ENCODE peak calls at places on chromosomes 7 and 10, in ten cellular contexts. P is cardiac muscle cell, Y is mucosa of descending colon, X is MM.1S, F is fibroblast of lung, K is PC-3, S is mammary epithelial cell, E is ovary, T is sigmoid colon, V is adipocyte. O is an unnamed sample. For H3K36me3, the result is how much of the 10 kb centered on the place peaks cover.

GRCh38 chr10:69413221-69413865 is 3.4 kb downstream of the TACR2 start:
- DNase-seq in E (peak), K (peak), P (peak), X (no peak), V (peak), Y (no peak), F (peak), T (peak), S (no peak), O (peak)

GRCh38 chr10:60335708-60336107 is 54.0 kb downstream of the ANK3 start:
- DNase-seq in P (no peak), F (no peak), Y (no peak), X (no peak), K (peak), E (no peak), S (no peak), T (no peak), V (no peak), O (no peak)

GRCh38 chr10:14039968-14040668 is 290.6 kb downstream of the FRMD4A start:
- DNase-seq in V (peak), F (peak), X (no peak), P (peak), K (no peak), Y (no peak), E (no peak), S (no peak), T (no peak), O (no peak)

GRCh38 chr10:65213170-65213569 is 1692.0 kb downstream of the REEP3 start:
- DNase-seq in X (peak), T (no peak), K (no peak), F (no peak), Y (no peak), S (no peak), V (no peak), P (no peak), E (no peak), O (no peak)

GRCh38 chr7:145212050-145212449 is 376.2 kb upstream of the TPK1 start:
- DNase-seq in P (no peak), X (no peak), E (no peak), K (no peak), V (no peak), T (no peak), S (no peak), F (peak), Y (no peak), O (peak)

GRCh38 chr10:58638406-58638805 is 125.7 kb downstream of the BICC1 start:
- DNase-seq in Y (no peak), K (no peak), S (no peak), E (no peak), X (no peak), P (peak), V (peak), F (no peak), T (no peak), O (no peak)

GRCh38 chr7:4774804-4775280 is 581 bp upstream of the AP5Z1 start:
- DNase-seq in X (no peak), T (no peak), S (peak), F (peak), V (peak), K (peak), P (peak), Y (peak), E (peak), O (peak)

GRCh38 chr10:6382081-6382480 is 179.3 kb downstream of the PFKFB3 start:
- DNase-seq in S (no peak), V (peak), T (peak), F (peak), X (peak), P (peak), Y (no peak), K (no peak), E (no peak), O (peak)

GRCh38 chr10:84783386-84783785 is 455.0 kb downstream of the CCSER2 start:
- DNase-seq in X (peak), V (peak), K (peak), P (peak), Y (no peak), S (peak), T (no peak), F (no peak), E (no peak), O (no peak)

GRCh38 chr10:49749144-49749543 is 13.0 kb downstream of the OGDHL start:
- DNase-seq in P (no peak), E (no peak), K (no peak), S (no peak), X (no peak), F (no peak), V (no peak), Y (no peak), T (no peak), O (no peak)

GRCh38 chr7:26857534-26858228 is 6.7 kb downstream of the SKAP2 start:
- DNase-seq in T (peak), K (no peak), F (peak), P (no peak), S (peak), Y (peak), E (peak), X (no peak), V (peak), O (peak)

GRCh38 chr7:158725506-158725800 is 20.8 kb upstream of the NCAPG2 start:
- DNase-seq in F (no peak), S (no peak), Y (no peak), K (no peak), V (no peak), T (no peak), P (no peak), E (no peak), X (no peak), O (no peak)

GRCh38 chr10:70843333-70843732 is 27.6 kb downstream of the SGPL1 start:
- DNase-seq in E (no peak), S (no peak), Y (no peak), F (no peak), T (no peak), X (no peak), V (no peak), K (no peak), P (no peak), O (no peak)

GRCh38 chr7:44973610-44974401 is 5.0 kb downstream of the MYO1G start:
- DNase-seq in X (peak), E (no peak), Y (peak), S (no peak), F (no peak), K (no peak), T (no peak), P (peak), V (peak), O (no peak)

DNA sequence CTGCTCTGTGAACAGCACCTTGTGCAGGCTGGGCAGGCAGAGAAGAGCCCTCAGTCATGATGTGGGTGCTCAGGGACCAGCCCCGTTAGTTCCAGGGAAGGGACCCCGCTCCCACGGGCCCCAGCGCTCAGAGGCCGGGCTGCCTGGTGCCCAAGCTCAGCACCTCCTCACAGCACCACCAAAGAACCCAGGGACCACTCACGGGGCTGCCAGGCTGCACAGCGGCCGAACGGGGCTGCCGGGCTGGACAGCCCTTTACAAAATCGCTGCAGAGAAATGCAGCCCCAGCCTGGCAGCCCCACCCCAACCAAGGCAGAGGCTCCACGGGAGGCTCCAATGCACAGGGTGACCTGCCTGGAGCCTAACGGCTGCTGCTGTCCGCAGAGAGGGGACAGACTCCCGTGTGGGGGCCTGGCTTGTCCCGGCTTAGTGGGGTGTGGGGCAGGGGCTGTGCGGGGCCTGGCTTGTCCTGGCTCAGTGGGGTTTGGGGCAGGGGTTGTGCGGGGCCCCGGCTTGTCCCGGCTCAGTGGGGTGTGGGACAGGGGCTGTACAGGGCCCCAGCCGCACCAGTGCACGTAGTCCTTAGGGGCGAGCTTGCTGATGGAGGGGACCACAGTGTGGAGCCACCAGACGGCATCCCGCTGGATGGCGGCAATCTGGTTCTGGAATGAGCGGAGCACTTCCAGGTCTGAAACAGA is 9.2 kb downstream of the INTS1 start:
- DNase-seq in S (no peak), P (no peak), Y (no peak), E (no peak), F (no peak), V (no peak), X (no peak), T (no peak), K (no peak), O (no peak)
- H3K36me3 ChIP-seq in S (under half), P (under half), Y (under half), E (under half), F (under half), V (half or more), X (under half), T (under half), K (under half), O (under half)

DNA sequence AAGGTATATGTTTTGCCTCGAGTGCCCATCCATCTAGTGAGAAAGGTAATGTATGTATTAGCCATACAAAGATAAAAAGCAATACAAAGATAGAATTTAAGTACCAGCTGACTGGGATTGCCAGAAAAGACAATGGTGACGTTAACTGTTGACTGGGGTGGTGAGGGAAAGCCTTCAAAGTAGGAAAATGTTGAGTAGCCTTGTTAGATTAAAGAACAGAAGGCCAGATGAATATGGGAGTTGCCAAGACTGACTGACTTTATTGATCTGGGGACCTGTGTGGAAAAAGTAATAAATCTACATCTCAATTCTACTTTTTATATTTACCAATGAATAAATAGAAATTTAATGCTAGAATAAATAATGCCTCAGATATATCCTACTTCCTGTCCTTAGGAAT is 97.7 kb downstream of the TFEC start:
- DNase-seq in Y (no peak), P (no peak), V (no peak), F (no peak), E (no peak), K (no peak), S (no peak), X (no peak), T (no peak), O (no peak)
- H3K36me3 ChIP-seq in Y (under half), P (under half), V (under half), F (under half), E (under half), K (under half), S (under half), X (under half), T (under half), O (under half)

GRCh38 chr7:116277070-116277469 is 66.7 kb downstream of the TES start:
- DNase-seq in E (no peak), P (no peak), F (no peak), S (no peak), T (no peak), V (no peak), X (peak), K (no peak), Y (no peak), O (no peak)

GRCh38 chr7:116273918-116274301 is 63.6 kb downstream of the TES start:
- DNase-seq in P (no peak), V (no peak), E (no peak), S (no peak), X (no peak), T (no peak), F (no peak), Y (no peak), K (no peak), O (no peak)

GRCh38 chr7:116271980-116272886 is 61.9 kb downstream of the TES start:
- DNase-seq in E (peak), K (peak), X (no peak), S (peak), Y (no peak), F (peak), P (peak), T (peak), V (peak), O (peak)

GRCh38 chr7:116271161-116271979 is 61.0 kb downstream of the TES start:
- DNase-seq in Y (no peak), V (peak), K (no peak), E (no peak), S (no peak), P (peak), X (no peak), T (no peak), F (peak), O (peak)

DNA sequence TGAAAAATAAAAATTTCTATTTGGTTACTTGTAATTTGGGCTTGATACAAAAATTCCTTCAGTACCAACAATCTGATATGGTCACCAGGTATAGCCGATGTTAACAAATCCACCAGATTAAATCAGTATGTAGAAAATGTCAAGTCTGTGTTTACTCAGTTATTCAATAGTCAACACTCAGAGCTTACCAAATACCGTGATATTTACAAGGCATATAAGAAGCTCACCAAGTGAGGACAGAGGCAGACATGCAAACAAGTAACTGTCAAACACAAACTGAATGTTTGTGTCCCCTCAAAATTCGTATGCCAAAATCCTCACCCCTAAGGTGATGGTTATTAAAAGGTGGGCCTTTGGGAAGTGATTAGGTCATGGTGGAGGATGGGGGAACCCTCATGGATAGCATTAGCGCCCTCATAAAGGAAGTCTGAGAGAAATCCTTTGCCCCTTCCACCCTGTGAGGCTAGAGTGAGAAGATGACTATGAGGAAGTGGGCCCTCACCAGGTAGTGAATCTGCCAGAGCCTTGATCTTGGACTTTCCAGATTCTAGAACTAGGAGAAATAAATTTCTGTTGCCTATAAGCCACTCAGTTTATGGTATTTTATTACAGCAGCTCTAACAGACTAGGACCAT is 63.1 kb downstream of the TES start:
- DNase-seq in K (peak), F (no peak), S (no peak), E (no peak), X (no peak), P (no peak), T (no peak), Y (no peak), V (no peak), O (no peak)
- H3K36me3 ChIP-seq in K (under half), F (under half), S (under half), E (under half), X (under half), P (under half), T (under half), Y (under half), V (under half), O (under half)

DNA sequence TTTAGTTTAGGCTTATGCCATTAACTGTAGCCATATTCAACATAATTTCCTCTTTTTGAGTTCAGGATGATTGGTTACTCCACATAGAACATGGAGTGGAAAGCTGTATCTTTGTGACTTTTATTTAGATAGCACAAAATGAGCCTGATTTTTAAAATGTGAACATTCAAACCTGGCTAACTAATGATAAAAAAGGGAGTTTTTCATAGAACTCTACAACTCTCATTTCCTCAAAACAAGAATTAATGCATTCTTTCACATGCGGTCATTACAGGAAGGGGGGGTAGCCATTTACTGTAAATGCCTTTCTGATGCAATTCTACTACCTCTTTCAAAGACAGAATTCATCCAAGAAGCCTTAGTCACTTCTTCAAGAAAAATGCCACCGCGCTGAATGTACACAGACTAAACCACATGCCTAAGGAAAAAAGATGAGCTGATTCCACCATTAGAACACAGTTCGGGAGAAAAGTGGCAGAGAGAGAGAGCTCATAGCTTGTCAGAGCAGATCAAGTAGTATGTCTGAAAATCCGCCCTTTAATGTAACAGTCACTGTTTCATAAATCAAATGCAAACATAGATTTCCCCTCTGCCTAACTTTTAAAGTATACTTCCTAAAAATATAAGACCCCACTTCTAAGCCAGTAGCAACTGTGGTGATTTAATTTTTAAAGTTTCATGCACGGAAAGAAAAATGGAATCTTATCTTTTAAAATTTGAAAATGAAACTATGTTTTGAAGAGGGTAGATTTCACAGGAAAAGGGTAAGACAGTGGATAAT is 226.4 kb upstream of the KLF14 start:
- DNase-seq in K (peak), Y (no peak), T (no peak), X (peak), S (peak), V (peak), F (peak), E (no peak), P (peak), O (peak)
- H3K36me3 ChIP-seq in K (under half), Y (under half), T (under half), X (under half), S (under half), V (half or more), F (under half), E (under half), P (under half), O (under half)

DNA sequence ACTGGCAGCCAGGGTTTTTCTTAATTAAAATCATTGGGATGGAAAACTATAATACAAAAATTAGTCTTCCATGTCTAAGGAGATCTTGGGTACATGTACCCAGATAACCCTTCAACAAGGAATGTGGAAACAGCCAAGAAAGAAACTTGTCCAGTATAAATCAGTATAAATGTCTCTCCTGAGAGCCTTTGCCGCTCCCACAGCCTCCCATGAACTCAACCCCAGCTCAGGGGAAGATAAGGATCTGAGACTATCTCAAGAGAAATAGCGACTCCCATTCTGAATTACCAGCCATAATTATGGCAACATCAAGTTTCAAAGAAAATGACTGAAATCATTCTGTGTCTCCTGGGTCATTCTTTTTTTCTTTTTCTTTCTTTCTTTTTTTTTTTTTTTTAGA is 32.6 kb upstream of the AFAP1L2 start:
- DNase-seq in Y (no peak), E (no peak), F (no peak), V (no peak), T (no peak), X (no peak), K (no peak), P (no peak), S (no peak), O (no peak)
- H3K36me3 ChIP-seq in Y (under half), E (under half), F (under half), V (half or more), T (under half), X (under half), K (under half), P (half or more), S (under half), O (half or more)

DNA sequence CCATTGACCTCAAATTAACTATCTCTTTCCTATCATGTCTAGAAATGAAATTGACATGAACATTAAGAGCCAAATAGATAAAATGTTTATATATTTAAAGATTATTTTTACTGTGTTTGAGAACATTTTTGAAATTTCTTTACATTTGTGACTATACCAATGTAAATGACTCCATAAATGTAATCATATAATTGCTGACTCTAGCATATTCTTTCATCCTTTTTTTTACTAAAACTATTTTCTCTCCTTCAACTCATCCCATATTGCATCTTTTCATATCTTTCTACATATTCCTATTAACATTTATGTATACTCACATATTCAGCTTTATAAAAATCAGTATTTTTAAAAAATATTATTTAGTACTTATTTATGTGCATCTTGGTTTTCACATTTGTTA is 16.9 kb downstream of the TMEM106B start:
- DNase-seq in X (no peak), E (no peak), P (no peak), S (no peak), T (no peak), F (no peak), V (no peak), K (no peak), Y (no peak), O (no peak)
- H3K36me3 ChIP-seq in X (under half), E (under half), P (under half), S (under half), T (under half), F (under half), V (half or more), K (under half), Y (under half), O (under half)

DNA sequence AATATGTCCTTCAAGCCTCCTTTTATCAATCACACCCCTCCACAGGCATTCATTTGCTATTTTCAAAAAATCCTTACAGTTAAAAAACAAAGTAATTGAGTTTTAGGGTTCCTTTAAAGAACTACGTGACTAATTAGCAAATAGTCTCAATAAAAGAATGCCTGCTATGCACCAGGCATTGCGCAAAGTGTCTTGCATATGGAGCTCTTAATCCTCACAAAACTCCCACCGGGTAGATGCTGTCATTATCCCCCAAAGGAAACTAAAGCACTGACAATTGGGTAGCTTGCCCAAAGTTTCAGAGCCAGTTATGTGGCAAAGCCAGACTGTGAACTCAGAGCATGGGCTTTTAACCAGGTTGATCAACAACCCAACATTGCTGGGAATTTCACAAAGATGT is 305.7 kb downstream of the ELMO1 start:
- DNase-seq in E (no peak), F (no peak), S (no peak), K (no peak), T (no peak), V (peak), Y (no peak), P (no peak), X (no peak), O (no peak)
- H3K36me3 ChIP-seq in E (under half), F (under half), S (under half), K (under half), T (under half), V (under half), Y (under half), P (under half), X (under half), O (under half)

GRCh38 chr7:98995111-98995510 is 116.8 kb downstream of the TRRAP start:
- DNase-seq in X (no peak), Y (no peak), S (no peak), F (no peak), P (no peak), K (no peak), E (peak), T (no peak), V (no peak), O (no peak)
- H3K36me3 ChIP-seq in X (under half), Y (under half), S (under half), F (under half), P (half or more), K (under half), E (under half), T (half or more), V (half or more), O (under half)

GRCh38 chr7:149725426-149725821 is 48.0 kb downstream of the ZNF467 start:
- DNase-seq in T (peak), Y (no peak), V (no peak), S (no peak), P (no peak), F (no peak), K (no peak), E (no peak), X (no peak), O (no peak)
- H3K36me3 ChIP-seq in T (half or more), Y (under half), V (under half), S (under half), P (under half), F (under half), K (under half), E (under half), X (under half), O (under half)

GRCh38 chr10:73424478-73424877 is 8.9 kb downstream of the MSS51 start:
- DNase-seq in T (no peak), S (no peak), E (no peak), Y (no peak), P (no peak), F (no peak), K (no peak), X (no peak), V (no peak), O (no peak)
- H3K36me3 ChIP-seq in T (under half), S (under half), E (under half), Y (under half), P (under half), F (under half), K (under half), X (under half), V (half or more), O (under half)